ENCODE peak calls at places on chromosomes 6 and 20, in seven cellular contexts. W is GM12865; O is stimulated activated naive CD4-positive, alpha-beta T cell; G is left ventricle myocardium superior; L is HCEC 1CT; V is dorsolateral prefrontal cortex; M is psoas muscle. Y is an unnamed sample.

GRCh38 chr6:18062733-18063132 is 59.7 kb downstream of the NHLRC1 start:
- DNase-seq in W (no peak), O (no peak), G (no peak), L (no peak), V (no peak), M (no peak), Y (no peak)

GRCh38 chr6:75416443-75416842 is 77.2 kb downstream of the FILIP1 start:
- DNase-seq in W (no peak), O (no peak), G (no peak), L (no peak), V (no peak), M (no peak), Y (no peak)

GRCh38 chr6:9225441-9225871 is 790.1 kb upstream of the SLC35B3 start:
- DNase-seq in W (no peak), O (no peak), G (no peak), L (peak), V (no peak), M (no peak), Y (no peak)

GRCh38 chr6:12126051-12126450 is 113.9 kb downstream of the HIVEP1 start:
- DNase-seq in W (no peak), O (peak), G (no peak), L (no peak), V (no peak), M (no peak), Y (no peak)

GRCh38 chr20:61531553-61532345 is 279.7 kb downstream of the CDH4 start:
- DNase-seq in W (no peak), O (no peak), G (no peak), L (peak), V (no peak), M (no peak), Y (no peak)

GRCh38 chr6:35038076-35038475 is 103.1 kb downstream of the TCP11 start:
- DNase-seq in W (no peak), O (no peak), G (no peak), L (no peak), V (no peak), M (no peak), Y (no peak)

GRCh38 chr6:89842228-89842627 is 12.5 kb downstream of the CASP8AP2 start:
- DNase-seq in W (no peak), O (no peak), G (no peak), L (peak), V (no peak), M (no peak), Y (no peak)

GRCh38 chr20:62772994-62773858 is 23.0 kb upstream of the MRGBP start:
- DNase-seq in W (no peak), O (no peak), G (no peak), L (no peak), V (no peak), M (no peak), Y (no peak)

GRCh38 chr20:39751557-39752137 is 789.5 kb downstream of the DHX35 start:
- DNase-seq in W (no peak), O (no peak), G (no peak), L (no peak), V (no peak), M (no peak), Y (no peak)

GRCh38 chr6:152575621-152576150 is 61.5 kb downstream of the SYNE1 start:
- DNase-seq in W (peak), O (no peak), G (no peak), L (peak), V (no peak), M (no peak), Y (no peak)

GRCh38 chr20:1920252-1920651 is 25.0 kb downstream of the SIRPA start:
- DNase-seq in W (no peak), O (no peak), G (no peak), L (no peak), V (no peak), M (no peak), Y (no peak)

GRCh38 chr6:1972961-1973360 is 272.4 kb downstream of the GMDS start:
- DNase-seq in W (no peak), O (no peak), G (no peak), L (peak), V (no peak), M (no peak), Y (no peak)

GRCh38 chr20:32742322-32743236 is 688 bp downstream of the COMMD7 start:
- DNase-seq in W (no peak), O (no peak), G (peak), L (no peak), V (no peak), M (no peak), Y (no peak)

GRCh38 chr20:50379049-50379990 is 130.9 kb upstream of the PTPN1 start:
- DNase-seq in W (no peak), O (no peak), G (peak), L (peak), V (no peak), M (peak), Y (peak)

GRCh38 chr6:108914235-108915022 is 66.2 kb downstream of the ARMC2 start:
- DNase-seq in W (peak), O (peak), G (no peak), L (peak), V (no peak), M (no peak), Y (no peak)

Y was measured in pancreas.